ENCODE peak calls at places on chromosomes 12 and 14, in ten cellular contexts. C, G, D, H, K, L, P, R, E and B are unnamed samples.

GRCh38 chr14:66038214-66038977 is 447.8 kb upstream of the CCDC196 start:
- DNase-seq in H (no peak), L (peak; percentile 16), G (no peak), E (peak; percentile 94), K (peak; percentile 48), C (peak; percentile 11), P (no peak), D (no peak), R (no peak), B (peak; percentile 5)

GRCh38 chr12:121391619-121392324 is 8.1 kb upstream of the RNF34 start:
- DNase-seq in L (no peak), D (no peak), C (peak; percentile 38), R (no peak), P (peak; percentile 76), E (peak; percentile 77), G (no peak), K (no peak), H (no peak), B (peak; percentile 74)

GRCh38 chr12:99257672-99258071 is 389.9 kb upstream of the GARIN6 start:
- DNase-seq in G (peak; percentile 13), C (no peak), R (no peak), E (no peak), D (no peak), K (no peak), P (no peak), H (no peak), L (no peak), B (no peak)

GRCh38 chr12:57241556-57242310 is 9.3 kb downstream of the STAC3 start:
- DNase-seq in D (no peak), E (no peak), H (peak; percentile 67), C (no peak), R (no peak), L (no peak), K (no peak), P (no peak), G (no peak), B (no peak)

GRCh38 chr14:92997343-92998061 is 74.6 kb downstream of the CHGA start:
- DNase-seq in H (no peak), P (no peak), G (no peak), D (no peak), L (no peak), K (no peak), C (no peak), E (no peak), R (no peak), B (no peak)

GRCh38 chr14:93527076-93527692 is 96.4 kb downstream of the UNC79 start:
- DNase-seq in C (no peak), H (no peak), G (no peak), E (no peak), P (no peak), L (no peak), D (no peak), R (no peak), K (no peak), B (no peak)

GRCh38 chr14:30284808-30285207 is 274.1 kb upstream of the G2E3 start:
- DNase-seq in K (no peak), G (no peak), L (no peak), C (no peak), R (no peak), H (no peak), P (no peak), D (no peak), E (no peak), B (no peak)

GRCh38 chr12:67798763-67799162 is 150.2 kb downstream of the DYRK2 start:
- DNase-seq in C (no peak), R (no peak), P (no peak), H (no peak), D (no peak), K (no peak), G (no peak), L (no peak), E (no peak), B (no peak)

GRCh38 chr12:47755655-47756562 is 2.8 kb downstream of the RAPGEF3 start:
- DNase-seq in H (no peak), C (peak; percentile 80), P (peak; percentile 87), L (no peak), K (no peak), R (no peak), D (peak; percentile 47), G (no peak), E (no peak), B (no peak)

GRCh38 chr14:33714527-33715222 is 236.2 kb downstream of the EGLN3 start:
- DNase-seq in G (no peak), D (no peak), K (no peak), H (no peak), L (no peak), R (no peak), E (peak; percentile 13), C (no peak), P (no peak), B (no peak)

GRCh38 chr12:93033948-93034347 is 104.9 kb upstream of the EEA1 start:
- DNase-seq in P (no peak), L (no peak), C (no peak), E (no peak), H (no peak), R (no peak), K (no peak), G (no peak), D (no peak), B (no peak)

GRCh38 chr14:76778546-76779215 is 17.4 kb downstream of the VASH1 start:
- DNase-seq in G (no peak), H (peak; percentile 43), C (no peak), P (no peak), R (no peak), L (no peak), D (no peak), K (no peak), E (no peak), B (no peak)

GRCh38 chr14:105313381-105314286 is 914 bp upstream of the PACS2 start:
- DNase-seq in P (peak; percentile 22), C (peak; percentile 35), E (no peak), H (no peak), L (no peak), K (no peak), G (peak; percentile 74), D (no peak), R (no peak), B (no peak)

GRCh38 chr12:95789126-95790024 is 1.2 kb downstream of the NTN4 start:
- DNase-seq in H (peak; percentile 87), D (peak; percentile 72), G (peak; percentile 48), C (peak; percentile 17), L (peak; percentile 39), P (no peak), R (no peak), E (no peak), K (no peak), B (no peak)

GRCh38 chr12:7130791-7131501 is 775 bp downstream of the CLSTN3 start:
- DNase-seq in H (peak; percentile 93), P (peak; percentile 68), K (no peak), L (peak; percentile 34), G (peak; percentile 83), E (peak; percentile 46), C (peak; percentile 64), D (peak; percentile 70), R (no peak), B (no peak)
- H3K4me3 ChIP-seq in H (peak overlapping the region; percentile 88), P (peak overlapping the region; percentile 96), K (peak overlapping the region; percentile 71), L (peak overlapping the region; percentile 71), G (peak overlapping the region; percentile 95), E (peak overlapping the region; percentile 67), C (peak overlapping the region; percentile 60), D (peak overlapping the region; percentile 44), R (peak overlapping the region; percentile 99), B (peak overlapping the region; percentile 53)

GRCh38 chr12:79557690-79558315 is 133.0 kb downstream of the PAWR start:
- DNase-seq in R (no peak), D (no peak), K (no peak), G (no peak), E (peak; percentile 23), C (no peak), P (no peak), L (no peak), H (no peak), B (no peak)
- TF ChIP-seq CTCF in R (no peak), D (no peak), K (no peak), G (no peak), E (no peak), C (no peak), P (no peak), L (no peak), H (no peak), B (no peak)

DNA sequence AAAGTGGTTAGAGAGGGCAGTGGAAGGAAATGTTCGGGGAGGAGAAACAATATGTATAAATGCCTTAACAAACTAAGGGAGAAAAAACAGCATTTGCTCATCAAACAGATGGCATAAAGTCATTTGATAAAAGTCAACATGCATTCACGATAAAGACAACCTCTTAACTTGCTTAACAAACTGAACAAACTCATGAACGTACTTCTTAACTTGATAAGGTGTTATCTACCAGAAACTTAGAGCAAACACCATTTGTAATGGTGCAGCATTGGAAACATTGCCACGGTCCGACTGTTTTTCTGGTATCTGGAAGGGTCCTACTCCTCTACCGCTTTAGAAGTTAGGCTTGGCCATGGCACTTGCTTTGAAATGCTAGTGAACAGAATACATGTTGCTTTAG is 4.2 kb upstream of the RPS6KL1 start:
- DNase-seq in P (no peak), H (no peak), E (no peak), L (no peak), K (no peak), R (no peak), G (no peak), D (no peak), C (no peak), B (no peak)
- H3K4me3 ChIP-seq in P (no peak overlapping the region), H (no peak overlapping the region), E (no peak overlapping the region), L (no peak overlapping the region), K (no peak overlapping the region), R (no peak overlapping the region), G (no peak overlapping the region), D (no peak overlapping the region), C (no peak overlapping the region), B (no peak overlapping the region)

GRCh38 chr12:41681898-41682297 is 462.8 kb downstream of the GXYLT1 start:
- DNase-seq in G (no peak), P (no peak), D (no peak), K (no peak), R (no peak), C (no peak), E (no peak), H (peak; percentile 66), L (no peak), B (no peak)
- TF ChIP-seq CTCF in G (no peak), P (no peak), D (no peak), K (no peak), R (no peak), C (no peak), E (no peak), H (peak; percentile 66), L (no peak), B (no peak)